ENCODE peak calls at places on chromosomes 16 and 17, in eight cellular contexts. One of them, this sample, is unnamed.

GRCh38 chr16:54447606-54448440 is 161.2 kb upstream of the IRX3 start:
- DNase-seq in A549: peak; percentile 49
- DNase-seq in transverse colon: no peak
- DNase-seq in H54: peak; percentile 71
- DNase-seq in Peyer's patch: no peak
- DNase-seq in K562: peak; percentile 72
- DNase-seq in endothelial cell of umbilical vein: no peak
- DNase-seq in tibial nerve: no peak
- DNase-seq in this sample: peak; percentile 10

GRCh38 chr17:38579934-38580333 is 25.8 kb downstream of the SRCIN1 start:
- DNase-seq in A549: peak; percentile 68
- DNase-seq in transverse colon: no peak
- DNase-seq in H54: peak; percentile 87
- DNase-seq in Peyer's patch: no peak
- DNase-seq in K562: peak; percentile 79
- DNase-seq in endothelial cell of umbilical vein: no peak
- DNase-seq in tibial nerve: no peak
- DNase-seq in this sample: peak; percentile 46

GRCh38 chr17:28714281-28714680 is 2.6 kb upstream of the PROCA1 start:
- DNase-seq in A549: peak; percentile 46
- DNase-seq in transverse colon: no peak
- DNase-seq in H54: no peak
- DNase-seq in Peyer's patch: no peak
- DNase-seq in K562: no peak
- DNase-seq in endothelial cell of umbilical vein: no peak
- DNase-seq in tibial nerve: no peak
- DNase-seq in this sample: no peak

GRCh38 chr17:76139801-76140660 is 1.0 kb downstream of the FOXJ1 start:
- DNase-seq in A549: no peak
- DNase-seq in transverse colon: peak; percentile 49
- DNase-seq in H54: no peak
- DNase-seq in Peyer's patch: no peak
- DNase-seq in K562: peak; percentile 65
- DNase-seq in endothelial cell of umbilical vein: no peak
- DNase-seq in tibial nerve: no peak
- DNase-seq in this sample: no peak

GRCh38 chr16:62256406-62256805 is 220.2 kb upstream of the CDH8 start:
- DNase-seq in A549: peak; percentile 4
- DNase-seq in transverse colon: no peak
- DNase-seq in H54: no peak
- DNase-seq in Peyer's patch: no peak
- DNase-seq in K562: no peak
- DNase-seq in endothelial cell of umbilical vein: no peak
- DNase-seq in tibial nerve: no peak
- DNase-seq in this sample: no peak

GRCh38 chr16:10870137-10870776 is 6.7 kb upstream of the CIITA start:
- DNase-seq in A549: no peak
- DNase-seq in transverse colon: no peak
- DNase-seq in H54: no peak
- DNase-seq in Peyer's patch: peak; percentile 20
- DNase-seq in K562: no peak
- DNase-seq in endothelial cell of umbilical vein: no peak
- DNase-seq in tibial nerve: no peak
- DNase-seq in this sample: no peak

GRCh38 chr17:80826955-80827645 is 164.5 kb upstream of the CHMP6 start:
- DNase-seq in A549: peak; percentile 67
- DNase-seq in transverse colon: no peak
- DNase-seq in H54: peak; percentile 97
- DNase-seq in Peyer's patch: no peak
- DNase-seq in K562: no peak
- DNase-seq in endothelial cell of umbilical vein: peak; percentile 95
- DNase-seq in tibial nerve: peak; percentile 26
- DNase-seq in this sample: no peak

GRCh38 chr16:67055712-67056487 is 27.0 kb downstream of the CBFB start:
- DNase-seq in A549: peak; percentile 36
- DNase-seq in transverse colon: no peak
- DNase-seq in H54: peak; percentile 72
- DNase-seq in Peyer's patch: no peak
- DNase-seq in K562: peak; percentile 17
- DNase-seq in endothelial cell of umbilical vein: peak; percentile 14
- DNase-seq in tibial nerve: no peak
- DNase-seq in this sample: peak; percentile 14

DNA sequence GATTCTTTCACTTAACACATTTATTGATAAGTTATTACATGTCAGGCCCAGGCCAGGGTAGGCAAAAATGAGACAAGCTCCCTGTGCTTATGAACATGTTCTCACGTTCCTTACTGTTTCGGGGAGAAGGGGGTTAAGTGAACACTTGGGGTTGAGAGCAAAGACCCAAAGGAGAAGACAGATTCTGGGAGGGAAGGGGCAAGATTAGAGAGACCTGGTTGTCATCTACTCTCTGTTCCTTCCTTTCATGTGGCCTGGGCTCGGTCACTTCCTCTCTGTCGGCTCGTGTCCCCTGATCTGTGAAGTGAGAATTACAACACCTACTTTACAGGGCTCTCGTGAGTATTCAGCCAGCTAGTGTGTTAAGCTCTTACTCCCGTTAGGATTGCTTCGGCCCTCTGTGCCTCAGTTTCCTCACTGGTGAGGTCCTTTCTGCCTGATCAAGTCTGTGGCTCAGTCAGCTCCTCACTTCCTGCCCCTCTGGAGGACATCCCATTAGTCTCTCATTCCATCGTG is 38.8 kb downstream of the PLCG2 start:
- DNase-seq in A549: no peak
- DNase-seq in transverse colon: peak; percentile 47
- DNase-seq in H54: no peak
- DNase-seq in Peyer's patch: peak; percentile 84
- DNase-seq in K562: no peak
- DNase-seq in endothelial cell of umbilical vein: no peak
- DNase-seq in tibial nerve: no peak
- DNase-seq in this sample: no peak
- TF ChIP-seq POLR2A in A549: no peak
- TF ChIP-seq POLR2A in transverse colon: no peak
- TF ChIP-seq POLR2A in H54: no peak
- TF ChIP-seq POLR2A in Peyer's patch: no peak
- TF ChIP-seq POLR2A in K562: no peak
- TF ChIP-seq POLR2A in endothelial cell of umbilical vein: no peak
- TF ChIP-seq POLR2A in tibial nerve: no peak
- TF ChIP-seq POLR2A in this sample: no peak

GRCh38 chr16:31199430-31200041 is 3.0 kb downstream of the PYCARD start:
- DNase-seq in A549: no peak
- DNase-seq in transverse colon: no peak
- DNase-seq in H54: no peak
- DNase-seq in Peyer's patch: no peak
- DNase-seq in K562: no peak
- DNase-seq in endothelial cell of umbilical vein: no peak
- DNase-seq in tibial nerve: no peak
- DNase-seq in this sample: no peak

GRCh38 chr16:31201511-31202401 is 804 bp downstream of the PYCARD start:
- DNase-seq in A549: no peak
- DNase-seq in transverse colon: peak; percentile 85
- DNase-seq in H54: no peak
- DNase-seq in Peyer's patch: peak; percentile 66
- DNase-seq in K562: peak; percentile 37
- DNase-seq in endothelial cell of umbilical vein: no peak
- DNase-seq in tibial nerve: no peak
- DNase-seq in this sample: no peak

GRCh38 chr16:31204871-31205666 is 2.5 kb upstream of the PYCARD start:
- DNase-seq in A549: no peak
- DNase-seq in transverse colon: no peak
- DNase-seq in H54: no peak
- DNase-seq in Peyer's patch: no peak
- DNase-seq in K562: no peak
- DNase-seq in endothelial cell of umbilical vein: no peak
- DNase-seq in tibial nerve: no peak
- DNase-seq in this sample: no peak

GRCh38 chr16:31200821-31201510 is 1.6 kb downstream of the PYCARD start:
- DNase-seq in A549: peak; percentile 49
- DNase-seq in transverse colon: no peak
- DNase-seq in H54: no peak
- DNase-seq in Peyer's patch: peak; percentile 44
- DNase-seq in K562: no peak
- DNase-seq in endothelial cell of umbilical vein: no peak
- DNase-seq in tibial nerve: no peak
- DNase-seq in this sample: no peak

DNA sequence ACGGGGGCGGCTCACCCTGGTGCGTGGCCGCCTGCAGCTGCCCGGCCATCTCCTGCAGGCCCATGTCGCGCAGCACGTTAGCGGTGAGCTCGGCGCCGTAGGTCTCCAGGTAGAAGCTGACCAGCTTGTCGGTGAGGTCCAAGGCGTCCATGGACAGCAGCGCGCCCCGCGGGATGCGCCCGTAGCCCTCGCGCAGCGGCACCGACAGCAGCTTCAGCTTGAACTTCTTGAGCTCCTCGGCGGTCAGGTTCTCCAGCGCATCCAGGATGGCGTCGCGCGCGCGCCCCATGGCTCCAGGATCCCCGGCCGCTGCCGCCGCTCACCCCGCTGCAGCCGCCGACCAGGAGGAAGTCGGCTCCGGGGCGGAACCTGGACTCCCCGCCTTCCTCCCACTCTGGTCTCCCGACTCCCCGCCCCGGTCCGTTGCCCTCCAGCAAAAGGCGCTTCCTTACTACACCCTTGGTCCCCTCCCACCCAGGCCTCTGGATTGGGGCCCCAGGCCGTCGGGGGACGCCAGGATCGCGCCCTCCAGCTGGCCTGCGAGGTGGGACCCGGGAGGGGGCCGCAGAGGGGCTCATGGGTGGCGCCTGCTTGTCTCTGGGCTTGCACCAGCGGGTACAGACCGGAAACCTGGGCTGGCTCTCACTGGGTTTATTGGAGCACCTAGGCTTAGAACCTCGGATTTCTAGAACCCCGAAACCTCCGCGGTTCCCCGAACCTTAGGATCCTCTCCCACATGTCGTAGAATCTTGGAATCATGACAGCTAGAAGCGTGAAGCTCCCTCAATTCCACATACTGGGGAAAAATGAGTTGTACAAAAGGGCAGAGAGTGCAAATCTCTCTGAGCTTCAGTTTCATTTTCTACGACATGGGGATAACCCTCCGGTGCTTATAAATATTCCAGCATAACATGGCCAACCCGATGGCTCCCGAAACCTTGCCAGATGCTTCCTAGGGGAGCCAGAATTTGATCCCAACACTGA is at the start of gene PYCARD:
- DNase-seq in A549: peak; percentile 35
- DNase-seq in transverse colon: peak; percentile 82
- DNase-seq in H54: no peak
- DNase-seq in Peyer's patch: peak; percentile 68
- DNase-seq in K562: peak; percentile 59
- DNase-seq in endothelial cell of umbilical vein: peak; percentile 36
- DNase-seq in tibial nerve: peak; percentile 32
- DNase-seq in this sample: no peak
- TF ChIP-seq POLR2A in A549: peak; percentile 51
- TF ChIP-seq POLR2A in transverse colon: peak; percentile 56
- TF ChIP-seq POLR2A in H54: no peak
- TF ChIP-seq POLR2A in Peyer's patch: peak; percentile 72
- TF ChIP-seq POLR2A in K562: no peak
- TF ChIP-seq POLR2A in endothelial cell of umbilical vein: no peak
- TF ChIP-seq POLR2A in tibial nerve: no peak
- TF ChIP-seq POLR2A in this sample: no peak

GRCh38 chr17:8014558-8014850 is 12.1 kb downstream of the GUCY2D start:
- DNase-seq in A549: no peak
- DNase-seq in transverse colon: no peak
- DNase-seq in H54: no peak
- DNase-seq in Peyer's patch: no peak
- DNase-seq in K562: no peak
- DNase-seq in endothelial cell of umbilical vein: no peak
- DNase-seq in tibial nerve: no peak
- DNase-seq in this sample: no peak

GRCh38 chr17:8015236-8015956 is 13.0 kb downstream of the GUCY2D start:
- DNase-seq in A549: no peak
- DNase-seq in transverse colon: no peak
- DNase-seq in H54: no peak
- DNase-seq in Peyer's patch: no peak
- DNase-seq in K562: no peak
- DNase-seq in endothelial cell of umbilical vein: no peak
- DNase-seq in tibial nerve: no peak
- DNase-seq in this sample: no peak

GRCh38 chr17:8015957-8016631 is 13.7 kb downstream of the GUCY2D start:
- DNase-seq in A549: no peak
- DNase-seq in transverse colon: peak; percentile 63
- DNase-seq in H54: no peak
- DNase-seq in Peyer's patch: no peak
- DNase-seq in K562: peak; percentile 59
- DNase-seq in endothelial cell of umbilical vein: no peak
- DNase-seq in tibial nerve: no peak
- DNase-seq in this sample: no peak

GRCh38 chr17:8018436-8018835 is 16.0 kb downstream of the GUCY2D start:
- DNase-seq in A549: no peak
- DNase-seq in transverse colon: no peak
- DNase-seq in H54: no peak
- DNase-seq in Peyer's patch: no peak
- DNase-seq in K562: no peak
- DNase-seq in endothelial cell of umbilical vein: no peak
- DNase-seq in tibial nerve: no peak
- DNase-seq in this sample: no peak

GRCh38 chr17:8016632-8017424 is 14.4 kb downstream of the GUCY2D start:
- DNase-seq in A549: peak; percentile 66
- DNase-seq in transverse colon: peak; percentile 69
- DNase-seq in H54: no peak
- DNase-seq in Peyer's patch: peak; percentile 29
- DNase-seq in K562: peak; percentile 53
- DNase-seq in endothelial cell of umbilical vein: peak; percentile 12
- DNase-seq in tibial nerve: no peak
- DNase-seq in this sample: peak; percentile 49
- TF ChIP-seq POLR2A in A549: no peak
- TF ChIP-seq POLR2A in transverse colon: no peak
- TF ChIP-seq POLR2A in H54: no peak
- TF ChIP-seq POLR2A in Peyer's patch: no peak
- TF ChIP-seq POLR2A in K562: no peak
- TF ChIP-seq POLR2A in endothelial cell of umbilical vein: no peak
- TF ChIP-seq POLR2A in tibial nerve: no peak
- TF ChIP-seq POLR2A in this sample: no peak

DNA sequence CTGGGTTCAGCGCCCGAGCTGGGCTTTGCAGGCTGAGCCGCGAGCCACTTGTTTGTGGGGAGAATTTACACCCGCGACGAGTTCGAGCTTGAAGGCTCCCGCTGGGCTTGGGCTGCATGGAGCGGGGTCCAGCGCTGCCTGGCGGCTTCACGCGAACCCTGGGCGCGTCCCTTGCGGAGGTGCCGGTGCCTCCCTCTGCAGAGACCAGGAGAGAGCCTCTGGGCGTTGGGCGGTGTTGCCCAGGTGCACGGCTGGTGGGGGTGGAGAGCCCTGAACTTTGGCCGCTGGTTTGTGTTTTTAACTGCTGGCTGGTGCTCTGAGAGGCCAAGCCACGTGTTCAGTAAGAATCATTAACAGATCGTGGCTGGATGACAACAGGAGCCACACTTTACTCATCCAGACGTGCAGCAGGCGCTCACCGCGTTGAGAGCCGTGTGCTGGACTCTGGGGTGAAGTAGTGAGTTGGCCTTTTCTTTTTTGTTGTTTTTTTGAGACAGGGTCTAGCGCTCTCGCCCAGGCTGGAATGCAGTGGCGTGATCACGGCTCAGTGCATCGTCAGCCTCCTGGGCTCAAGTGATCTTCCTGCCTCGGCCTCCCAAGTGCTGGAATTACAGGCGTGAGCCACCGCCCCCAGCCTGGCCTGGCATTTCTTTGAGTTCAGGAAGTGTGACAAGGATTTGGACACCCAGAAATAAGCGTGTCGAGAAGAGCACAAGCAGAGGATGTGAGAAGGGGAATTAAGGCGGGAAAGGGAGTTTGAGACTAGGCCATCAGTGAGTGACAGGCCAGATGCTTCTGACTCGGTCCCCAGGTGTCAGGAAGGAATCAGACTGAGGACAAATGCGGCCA is 827 bp downstream of the CDK10 start:
- DNase-seq in A549: peak; percentile 79
- DNase-seq in transverse colon: peak; percentile 90
- DNase-seq in H54: no peak
- DNase-seq in Peyer's patch: no peak
- DNase-seq in K562: peak; percentile 52
- DNase-seq in endothelial cell of umbilical vein: peak; percentile 51
- DNase-seq in tibial nerve: no peak
- DNase-seq in this sample: peak; percentile 66
- TF ChIP-seq POLR2A in A549: no peak
- TF ChIP-seq POLR2A in transverse colon: peak; percentile 86
- TF ChIP-seq POLR2A in H54: no peak
- TF ChIP-seq POLR2A in Peyer's patch: peak; percentile 92
- TF ChIP-seq POLR2A in K562: no peak
- TF ChIP-seq POLR2A in endothelial cell of umbilical vein: no peak
- TF ChIP-seq POLR2A in tibial nerve: no peak
- TF ChIP-seq POLR2A in this sample: no peak